ENCODE peak calls at places on chromosomes 13 and 19, in eight cellular contexts. C, X, E, I, F, U, W and M are unnamed samples.

GRCh38 chr13:113299951-113300350 is 2.9 kb downstream of the LAMP1 start:
- DNase-seq in C (no peak), I (no peak), W (peak; percentile 91), E (no peak), U (peak; percentile 70), X (no peak), F (peak; percentile 22), M (no peak)

GRCh38 chr13:82791035-82791434 is 1091.2 kb downstream of the SLITRK1 start:
- DNase-seq in F (no peak), C (no peak), W (no peak), E (no peak), X (no peak), U (no peak), I (peak; percentile 2), M (no peak)

GRCh38 chr13:31896427-31896826 is 135.1 kb upstream of the FRY start:
- DNase-seq in W (no peak), I (no peak), X (no peak), F (peak; percentile 95), E (no peak), U (no peak), C (peak; percentile 34), M (no peak)

GRCh38 chr13:57832187-57832586 is 200.6 kb downstream of the PCDH17 start:
- DNase-seq in E (no peak), U (no peak), I (no peak), F (no peak), C (no peak), W (no peak), X (no peak), M (no peak)

GRCh38 chr19:49973987-49974386 is 13.0 kb upstream of the SIGLEC11 start:
- DNase-seq in C (no peak), W (no peak), U (no peak), F (no peak), X (no peak), I (no peak), E (no peak), M (no peak)

GRCh38 chr19:45179063-45179847 is 671 bp downstream of the BLOC1S3 start:
- DNase-seq in W (peak; percentile 67), E (peak; percentile 66), C (peak; percentile 37), X (no peak), F (peak; percentile 81), U (peak; percentile 81), I (peak; percentile 30), M (no peak)

GRCh38 chr13:114339779-114340534 is 25.7 kb downstream of the CHAMP1 start:
- DNase-seq in E (peak; percentile 70), F (peak; percentile 74), X (peak; percentile 47), U (no peak), C (peak; percentile 81), W (peak; percentile 85), I (peak; percentile 62), M (peak; percentile 69)

GRCh38 chr19:23785982-23786381 is 27.3 kb upstream of the ZNF681 start:
- DNase-seq in C (no peak), E (no peak), X (no peak), F (no peak), U (no peak), W (no peak), I (no peak), M (no peak)

GRCh38 chr19:7522923-7523667 is 671 bp downstream of the MCOLN1 start:
- DNase-seq in F (peak; percentile 70), X (no peak), E (peak; percentile 44), C (peak; percentile 17), U (peak; percentile 46), W (no peak), I (peak; percentile 38), M (no peak)
- H3K27ac ChIP-seq in F (peak overlapping the region; percentile 16), X (no peak overlapping the region), E (no peak overlapping the region), C (no peak overlapping the region), U (no peak overlapping the region), W (no peak overlapping the region), I (no peak overlapping the region), M (no peak overlapping the region)

DNA sequence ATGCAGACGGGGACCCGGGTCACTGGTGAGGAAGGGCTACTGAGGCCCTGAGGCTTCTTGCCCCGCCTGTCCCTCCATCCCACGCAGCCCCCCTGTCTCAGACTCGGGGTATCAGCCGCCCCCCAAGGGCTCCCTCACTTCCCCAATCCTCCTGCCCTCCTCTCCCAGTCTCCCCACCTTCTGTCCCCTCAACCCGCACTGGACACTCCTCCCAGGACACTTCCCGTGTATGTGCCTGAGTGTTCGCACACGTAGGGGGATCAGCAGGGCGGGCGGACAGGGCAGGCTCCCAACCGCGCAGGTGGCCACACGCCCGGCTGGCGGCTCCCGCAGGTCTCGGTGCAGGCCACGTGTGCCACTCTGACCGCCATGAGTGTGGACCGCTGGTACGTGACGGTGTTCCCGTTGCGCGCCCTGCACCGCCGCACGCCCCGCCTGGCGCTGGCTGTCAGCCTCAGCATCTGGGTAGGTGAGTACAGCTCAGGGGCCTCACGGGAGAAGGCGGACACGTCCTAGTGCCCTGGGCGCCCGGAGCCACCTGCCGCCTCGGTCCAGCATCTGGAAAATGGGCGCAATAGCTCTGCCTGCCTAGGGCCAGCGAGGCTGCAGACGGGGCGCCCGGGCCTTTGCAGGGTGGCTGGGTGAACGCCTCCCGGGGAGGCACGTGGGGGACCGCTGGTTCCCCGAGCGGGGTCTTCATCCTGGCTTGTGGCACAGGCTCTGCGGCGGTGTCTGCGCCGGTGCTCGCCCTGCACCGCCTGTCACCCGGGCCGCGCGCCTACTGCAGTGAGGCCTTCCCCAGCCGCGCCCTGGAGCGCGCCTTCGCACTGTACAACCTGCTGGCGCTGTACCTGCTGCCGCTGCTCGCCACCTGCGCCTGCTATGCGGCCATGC is 2.3 kb downstream of the KISS1R start:
- DNase-seq in U (peak; percentile 61), W (peak; percentile 60), X (peak; percentile 75), E (no peak), F (no peak), I (peak; percentile 38), C (no peak), M (no peak)
- H3K4me3 ChIP-seq in U (no peak overlapping the region), W (no peak overlapping the region), X (peak overlapping the region; percentile 72), E (no peak overlapping the region), F (no peak overlapping the region), I (peak overlapping the region; percentile 61), C (peak overlapping the region; percentile 28), M (no peak overlapping the region)

GRCh38 chr13:53683146-53683545 is 654.5 kb downstream of the OLFM4 start:
- DNase-seq in F (no peak), I (no peak), X (no peak), U (no peak), E (no peak), C (no peak), W (no peak), M (no peak)

DNA sequence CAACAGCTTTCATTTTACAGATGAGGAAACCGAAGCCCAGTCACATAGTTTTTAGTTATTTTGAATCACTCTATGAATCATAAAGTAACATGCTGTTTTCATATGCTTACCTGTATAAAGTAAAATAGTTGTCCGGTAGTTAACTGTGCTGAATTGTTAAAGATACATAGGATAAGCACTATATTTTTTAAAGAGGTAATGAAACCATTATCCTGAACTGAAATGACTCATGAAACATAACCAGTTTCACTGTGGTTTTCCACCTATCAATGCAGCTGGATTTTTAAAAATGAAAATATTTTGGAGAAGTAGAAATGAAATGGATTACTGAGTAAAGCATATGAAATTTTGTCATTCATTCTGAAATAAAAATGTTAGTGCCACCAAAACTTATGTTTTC is 655.0 kb downstream of the OLFM4 start:
- DNase-seq in I (no peak), U (no peak), F (no peak), C (no peak), W (no peak), E (no peak), X (no peak), M (no peak)
- H3K9me2 ChIP-seq in I (no peaks in the 10 kb centered on the region), U (no peaks in the 10 kb centered on the region), F (no peaks in the 10 kb centered on the region), C (no peaks in the 10 kb centered on the region), W (no peaks in the 10 kb centered on the region), E (no peaks in the 10 kb centered on the region), X (peaks cover 5% of the 10 kb centered on the region), M (no peaks in the 10 kb centered on the region)

GRCh38 chr13:76886005-76886291 is 257 bp downstream of the KCTD12 start:
- DNase-seq in F (no peak), U (no peak), X (no peak), C (no peak), I (no peak), W (no peak), E (no peak), M (no peak)

GRCh38 chr13:76882431-76882830 is 3.8 kb downstream of the KCTD12 start:
- DNase-seq in W (no peak), I (no peak), U (no peak), X (no peak), E (no peak), F (peak; percentile 63), C (peak; percentile 25), M (no peak)

GRCh38 chr13:76884571-76885202 is 1.5 kb downstream of the KCTD12 start:
- DNase-seq in W (no peak), E (peak; percentile 18), U (peak; percentile 29), C (no peak), X (no peak), I (peak; percentile 16), F (peak; percentile 69), M (no peak)

GRCh38 chr13:76885203-76886004 is 801 bp downstream of the KCTD12 start:
- DNase-seq in F (peak; percentile 90), W (peak; percentile 77), U (peak; percentile 78), I (peak; percentile 51), E (peak; percentile 81), C (peak; percentile 71), X (peak; percentile 80), M (peak; percentile 36)

DNA sequence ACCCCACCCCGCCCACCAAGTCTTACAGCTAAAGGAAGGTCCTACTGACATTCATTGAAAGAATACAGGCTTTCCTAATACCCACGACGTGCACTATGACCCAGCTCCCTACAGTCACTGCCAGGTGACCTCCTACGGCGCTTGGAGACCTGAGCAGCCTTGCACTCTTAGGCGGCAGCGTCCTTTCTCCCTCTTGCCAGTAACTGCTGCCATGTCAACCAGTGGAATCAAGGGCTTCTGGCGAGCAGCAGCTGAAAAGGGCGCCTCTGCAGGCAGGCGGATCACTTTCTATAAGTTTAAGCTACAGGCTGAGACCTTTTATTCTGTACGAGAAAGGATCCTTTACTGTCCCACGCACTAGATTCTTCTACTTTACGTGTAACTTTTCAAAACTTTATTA is 2.0 kb downstream of the KCTD12 start:
- DNase-seq in U (peak; percentile 71), F (peak; percentile 68), E (no peak), W (no peak), I (no peak), X (peak; percentile 77), C (peak; percentile 56), M (no peak)
- H3K27ac ChIP-seq in U (peak overlapping the region; percentile 97), F (no peak overlapping the region), E (no peak overlapping the region), W (no peak overlapping the region), I (no peak overlapping the region), X (no peak overlapping the region), C (no peak overlapping the region), M (no peak overlapping the region)

DNA sequence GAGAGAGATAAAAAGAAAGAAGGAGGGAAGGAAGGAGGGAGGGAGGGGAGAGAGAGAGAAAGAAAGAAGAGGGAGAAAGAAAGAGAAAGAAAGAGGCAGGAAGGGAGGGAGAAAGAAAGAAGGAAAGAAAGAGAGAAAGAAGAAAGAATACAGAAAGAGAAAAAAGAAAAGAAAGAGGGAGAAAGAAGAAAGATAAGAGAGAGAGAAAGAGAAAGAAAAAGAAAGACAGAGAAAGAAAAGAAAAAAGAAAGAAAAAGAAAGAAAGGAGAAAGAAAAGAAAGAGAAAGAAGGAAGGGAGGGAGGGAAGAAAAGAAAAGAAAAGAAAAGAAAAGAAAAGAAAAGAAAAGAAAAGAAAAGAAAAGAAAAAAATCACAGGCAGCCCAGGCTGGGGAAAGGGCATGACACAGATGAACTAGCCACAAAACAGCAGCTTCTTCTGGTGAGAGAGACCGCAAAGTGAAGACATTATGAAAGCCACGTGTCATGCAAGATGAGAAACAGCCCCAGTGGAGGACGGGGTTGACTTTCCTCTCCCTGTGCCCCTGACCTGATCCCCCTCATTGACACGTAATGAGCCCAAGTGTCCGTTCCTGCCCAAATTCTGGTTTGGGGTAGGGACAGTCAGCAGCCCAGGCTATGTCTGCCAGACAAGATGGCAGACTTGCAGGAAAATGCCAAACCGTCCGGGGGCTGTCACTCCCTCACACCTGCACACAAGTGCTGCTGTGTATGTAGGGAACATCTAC is 102.1 kb downstream of the INSR start:
- DNase-seq in W (no peak), U (no peak), E (no peak), C (peak; percentile 86), I (no peak), F (peak; percentile 57), X (no peak), M (no peak)
- H3K4me3 ChIP-seq in W (no peak overlapping the region), U (no peak overlapping the region), E (no peak overlapping the region), C (peak overlapping the region; percentile 51), I (no peak overlapping the region), F (no peak overlapping the region), X (no peak overlapping the region), M (no peak overlapping the region)